ENCODE peak calls at places on chromosomes 4 and X, in seven cellular contexts. G, N, F, I, P, R and C are unnamed samples.

GRCh38 chr4:2793920-2794706 is 1.2 kb downstream of the SH3BP2 start:
- DNase-seq in G (no peak), N (no peak), F (no peak), I (peak), P (peak), R (peak), C (no peak)

GRCh38 chr4:104906274-104906673 is 240.4 kb upstream of the TET2 start:
- DNase-seq in G (no peak), N (no peak), F (no peak), I (no peak), P (no peak), R (no peak), C (no peak)

GRCh38 chr4:4327652-4328121 is 37.6 kb downstream of the ZBTB49 start:
- DNase-seq in G (no peak), N (no peak), F (peak), I (peak), P (no peak), R (peak), C (no peak)

GRCh38 chr4:38145741-38146140 is 185.5 kb downstream of the PTTG2 start:
- DNase-seq in G (no peak), N (no peak), F (no peak), I (peak), P (no peak), R (no peak), C (no peak)

GRCh38 chrX:54560411-54560810 is 30.4 kb downstream of the GNL3L start:
- DNase-seq in G (no peak), N (no peak), F (no peak), I (no peak), P (no peak), R (no peak), C (no peak)

GRCh38 chr4:165204462-165204830 is 2.9 kb upstream of the KLHL2 start:
- DNase-seq in G (no peak), N (peak), F (no peak), I (peak), P (peak), R (no peak), C (no peak)

GRCh38 chrX:150533863-150534262 is 34.6 kb upstream of the MTM1 start:
- DNase-seq in G (no peak), N (no peak), F (no peak), I (no peak), P (no peak), R (no peak), C (no peak)

GRCh38 chrX:46637937-46638336 is 64.4 kb downstream of the CHST7 start:
- DNase-seq in G (no peak), N (peak), F (no peak), I (no peak), P (no peak), R (no peak), C (peak)

GRCh38 chr4:154634058-154634457 is 21.6 kb upstream of the FGG start:
- DNase-seq in G (no peak), N (no peak), F (no peak), I (no peak), P (no peak), R (no peak), C (no peak)

GRCh38 chr4:57425610-57426009 is 315.4 kb upstream of the IGFBP7 start:
- DNase-seq in G (no peak), N (no peak), F (no peak), I (no peak), P (no peak), R (no peak), C (peak)

GRCh38 chrX:19814778-19815177 is 72.6 kb downstream of the SH3KBP1 start:
- DNase-seq in G (no peak), N (no peak), F (no peak), I (no peak), P (no peak), R (no peak), C (no peak)

GRCh38 chr4:113145519-113146291 is 96.3 kb downstream of the ANK2 start:
- DNase-seq in G (no peak), N (no peak), F (peak), I (no peak), P (no peak), R (peak), C (no peak)

GRCh38 chr4:161546902-161547301 is 616.9 kb downstream of the FSTL5 start:
- DNase-seq in G (no peak), N (no peak), F (no peak), I (peak), P (no peak), R (no peak), C (no peak)

GRCh38 chrX:81120936-81121351 is 80.8 kb downstream of the HMGN5 start:
- DNase-seq in G (no peak), N (peak), F (peak), I (peak), P (peak), R (peak), C (peak)

GRCh38 chr4:174136013-174136412 is 147.5 kb downstream of the FBXO8 start:
- DNase-seq in G (no peak), N (no peak), F (no peak), I (no peak), P (no peak), R (no peak), C (no peak)

GRCh38 chrX:154121961-154122360 is 22.1 kb upstream of the OPN1LW start:
- DNase-seq in G (no peak), N (no peak), F (no peak), I (no peak), P (peak), R (no peak), C (no peak)

GRCh38 chrX:18789916-18790315 is 82.5 kb downstream of the PPEF1 start:
- DNase-seq in G (no peak), N (no peak), F (no peak), I (no peak), P (no peak), R (no peak), C (no peak)